ENCODE peak calls at places on chromosomes 1 and 21, in six cellular contexts. K is breast epithelium; Y is left ventricle myocardium inferior; L is CD4-positive, CD25-positive, alpha-beta regulatory T cell; N is psoas muscle; V is tibial artery. W is an unnamed sample.

GRCh38 chr1:66271904-66272254 is 262.1 kb upstream of the SGIP1 start:
- DNase-seq in K (no peak), Y (peak; percentile 70), L (no peak), N (peak; percentile 67), V (peak; percentile 60), W (no peak)

GRCh38 chr1:58881471-58881994 is 97.7 kb upstream of the JUN start:
- DNase-seq in K (no peak), Y (no peak), L (no peak), N (peak; percentile 73), V (peak; percentile 69), W (peak; percentile 40)

GRCh38 chr1:8763888-8764287 is 53.6 kb downstream of the RERE start:
- DNase-seq in K (no peak), Y (no peak), L (no peak), N (no peak), V (no peak), W (no peak)

GRCh38 chr21:41375875-41376274 is 14.0 kb downstream of the MX2 start:
- DNase-seq in K (no peak), Y (no peak), L (no peak), N (no peak), V (no peak), W (no peak)

GRCh38 chr1:206588492-206588891 is 23.8 kb downstream of the EIF2D start:
- DNase-seq in K (no peak), Y (no peak), L (no peak), N (no peak), V (no peak), W (no peak)

GRCh38 chr1:83024251-83024767 is 974.6 kb downstream of the TTLL7 start:
- DNase-seq in K (no peak), Y (no peak), L (no peak), N (no peak), V (no peak), W (no peak)

GRCh38 chr21:17660862-17661261 is 48.2 kb upstream of the BTG3 start:
- DNase-seq in K (no peak), Y (no peak), L (no peak), N (no peak), V (no peak), W (no peak)

GRCh38 chr1:37471345-37472231 is 2.8 kb upstream of the ZC3H12A start:
- DNase-seq in K (peak; percentile 75), Y (peak; percentile 69), L (no peak), N (peak; percentile 84), V (peak; percentile 85), W (peak; percentile 64)

GRCh38 chr1:109185357-109185756 is 28.4 kb upstream of the SARS1 start:
- DNase-seq in K (peak; percentile 65), Y (no peak), L (no peak), N (no peak), V (no peak), W (no peak)

GRCh38 chr1:153271711-153272110 is 12.2 kb downstream of the LORICRIN start:
- DNase-seq in K (no peak), Y (no peak), L (no peak), N (no peak), V (no peak), W (no peak)

GRCh38 chr1:98794196-98794886 is 132.8 kb downstream of the SNX7 start:
- DNase-seq in K (no peak), Y (no peak), L (peak; percentile 74), N (no peak), V (peak; percentile 23), W (no peak)

GRCh38 chr1:212981025-212981495 is 30.7 kb downstream of the VASH2 start:
- DNase-seq in K (peak; percentile 75), Y (peak; percentile 53), L (no peak), N (peak; percentile 37), V (no peak), W (no peak)

GRCh38 chr1:10033359-10033845 is 644 bp downstream of the UBE4B start:
- DNase-seq in K (no peak), Y (no peak), L (no peak), N (no peak), V (peak; percentile 21), W (no peak)

DNA sequence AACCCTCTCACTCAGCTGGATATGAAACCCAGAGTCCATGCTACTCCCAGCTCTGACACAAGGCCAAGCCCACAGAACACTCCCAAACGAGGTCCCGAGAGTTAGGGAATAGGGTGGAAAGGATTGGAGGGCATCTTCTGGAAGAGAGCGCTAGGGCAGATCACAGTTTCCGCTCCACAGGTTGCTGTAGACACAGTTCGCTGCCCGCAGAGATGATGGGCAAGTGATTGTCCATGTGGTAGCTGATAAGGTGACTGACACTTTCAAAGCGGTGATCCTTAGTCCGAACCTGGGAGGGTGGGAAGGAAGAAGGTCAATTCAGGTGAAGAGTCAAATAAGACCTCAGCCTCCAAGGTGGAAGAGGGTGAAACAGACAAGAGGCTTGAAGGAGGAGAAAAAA is 2.1 kb upstream of the PYGO2 start:
- DNase-seq in K (no peak), Y (no peak), L (no peak), N (peak; percentile 4), V (no peak), W (no peak)
- H3K27ac ChIP-seq in K (no peak overlapping the region), Y (no peak overlapping the region), L (no peak overlapping the region), N (peak overlapping the region; percentile 23), V (no peak overlapping the region), W (no peak overlapping the region)

DNA sequence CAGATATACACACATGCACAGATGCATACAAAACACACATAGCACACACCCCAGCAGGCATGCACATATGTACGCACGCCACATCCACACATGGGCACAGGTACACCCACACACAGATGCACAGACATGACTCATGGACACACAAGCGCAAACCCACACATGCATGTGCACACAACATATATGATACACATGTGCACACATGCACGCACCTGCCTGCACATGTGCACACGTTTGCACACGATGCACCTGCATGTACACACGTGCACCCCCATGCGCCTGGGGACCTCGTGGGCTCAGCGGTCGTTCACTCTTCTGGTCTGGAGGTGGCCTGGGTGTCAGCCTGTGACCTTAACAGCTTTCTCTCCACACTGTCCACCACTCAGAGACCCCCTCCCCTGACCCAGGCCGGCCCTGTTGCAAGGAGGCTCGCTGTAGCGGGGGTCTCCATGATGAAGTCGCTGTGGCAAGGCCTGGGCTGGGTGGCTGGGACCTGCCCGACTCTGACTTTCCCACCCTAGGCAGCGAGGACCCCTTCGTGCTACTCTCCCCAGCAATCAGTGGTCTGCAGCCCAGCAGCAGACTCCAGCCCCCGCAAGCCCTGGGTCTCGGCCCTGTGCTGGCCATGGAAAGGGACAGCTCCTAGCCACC is 92.1 kb upstream of the TTC34 start:
- DNase-seq in K (no peak), Y (no peak), L (no peak), N (no peak), V (no peak), W (no peak)
- H3K9me3 ChIP-seq in K (no peaks in the 10 kb centered on the region), Y (no peaks in the 10 kb centered on the region), L (no peaks in the 10 kb centered on the region), N (no peaks in the 10 kb centered on the region), V (no peaks in the 10 kb centered on the region), W (no peaks in the 10 kb centered on the region)

GRCh38 chr1:226679853-226680516 is 59.1 kb downstream of the ITPKB start:
- DNase-seq in K (peak; percentile 64), Y (peak; percentile 90), L (peak; percentile 72), N (peak; percentile 85), V (peak; percentile 88), W (no peak)
- H3K4me1 ChIP-seq in K (peaks cover 17% of the 10 kb centered on the region), Y (peaks cover 100% of the 10 kb centered on the region), L (peaks cover 98% of the 10 kb centered on the region), N (peaks cover 78% of the 10 kb centered on the region), V (peaks cover 4% of the 10 kb centered on the region), W (peaks cover 67% of the 10 kb centered on the region)

DNA sequence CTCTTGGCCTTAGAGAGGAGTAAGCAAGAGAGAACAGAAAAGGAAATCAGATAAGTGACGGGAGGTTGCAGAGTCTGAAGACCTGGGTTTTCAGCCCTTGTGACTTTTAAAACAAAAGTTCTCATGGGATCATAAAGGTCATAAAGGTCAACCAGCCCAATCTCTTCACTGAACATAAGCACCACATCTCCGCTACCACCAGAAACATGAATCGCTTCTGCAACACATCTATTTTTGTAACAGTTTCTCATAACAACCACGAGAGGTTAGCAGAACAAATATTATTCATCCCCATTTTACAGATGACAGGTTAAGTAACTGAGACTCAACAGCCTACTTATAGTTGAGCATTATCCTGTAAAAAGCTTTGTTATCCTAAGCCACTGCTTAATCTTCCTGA is 5.9 kb downstream of the TRAPPC3 start:
- DNase-seq in K (no peak), Y (no peak), L (no peak), N (no peak), V (no peak), W (no peak)
- H3K27ac ChIP-seq in K (no peak overlapping the region), Y (peak overlapping the region; percentile 9), L (no peak overlapping the region), N (peak overlapping the region; percentile 57), V (peak overlapping the region; percentile 44), W (peak overlapping the region; percentile 3)

GRCh38 chr1:106181866-106182265 is 874.6 kb upstream of the PRMT6 start:
- DNase-seq in K (no peak), Y (no peak), L (no peak), N (no peak), V (no peak), W (no peak)

GRCh38 chr1:106189780-106190179 is 866.7 kb upstream of the PRMT6 start:
- DNase-seq in K (no peak), Y (no peak), L (no peak), N (no peak), V (no peak), W (no peak)

DNA sequence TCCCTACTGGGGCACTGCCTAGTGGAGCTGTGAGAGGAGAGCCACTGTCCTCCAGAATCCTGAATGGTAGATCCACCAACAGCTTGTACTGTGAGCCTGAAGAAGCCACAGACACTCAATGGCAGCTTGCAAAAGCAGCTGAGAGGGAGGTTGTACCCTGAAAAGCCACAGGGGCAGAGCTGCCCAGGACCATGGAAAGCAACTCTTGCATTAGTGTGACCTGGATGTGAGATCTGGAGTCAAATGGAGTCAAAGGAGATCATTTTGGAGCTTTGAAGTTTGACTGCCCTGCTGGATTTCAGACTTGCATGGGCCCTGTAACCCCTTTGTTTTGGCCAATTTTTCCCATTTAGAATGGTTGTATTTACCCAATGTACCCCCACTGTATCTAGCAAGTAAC is 871.4 kb upstream of the PRMT6 start:
- DNase-seq in K (no peak), Y (no peak), L (no peak), N (no peak), V (no peak), W (no peak)
- H3K9me3 ChIP-seq in K (peaks cover 15% of the 10 kb centered on the region), Y (peaks cover 43% of the 10 kb centered on the region), L (peaks cover 6% of the 10 kb centered on the region), N (no peaks in the 10 kb centered on the region), V (no peaks in the 10 kb centered on the region), W (no peaks in the 10 kb centered on the region)

DNA sequence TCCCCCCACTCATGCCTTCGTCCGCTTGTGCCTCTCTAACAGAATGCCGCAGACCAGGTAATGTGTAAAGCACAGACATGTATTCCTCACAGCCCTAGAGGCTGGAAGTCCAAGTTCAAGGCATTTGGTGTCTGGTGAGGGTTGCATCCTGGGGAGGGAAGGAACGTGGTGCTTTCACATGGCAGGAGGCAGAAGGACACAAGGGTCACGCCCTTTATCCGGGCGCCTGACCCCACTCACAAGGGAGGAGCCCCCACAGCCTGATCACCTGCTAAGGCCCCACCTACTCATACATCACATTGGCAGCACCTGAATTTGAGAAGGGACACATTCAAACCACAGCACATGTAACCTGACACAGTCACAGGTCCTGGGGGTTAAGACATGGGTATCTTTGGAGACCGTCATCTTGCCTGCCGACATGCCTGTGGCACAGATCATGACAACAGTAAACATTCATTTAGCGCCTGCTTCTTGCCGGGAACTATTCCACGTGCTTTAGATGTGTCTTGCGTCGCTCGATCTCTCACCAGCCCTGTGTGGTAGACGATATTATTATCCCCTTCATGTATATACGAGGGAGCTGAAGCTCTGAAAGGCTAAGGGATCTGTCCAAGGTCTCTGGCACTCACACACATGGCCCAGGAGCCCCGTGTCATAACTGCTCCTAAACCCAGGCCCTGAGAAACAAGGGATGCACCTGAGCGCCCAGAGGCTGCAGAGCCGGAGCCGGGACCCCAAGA is 235.6 kb downstream of the NPHP4 start:
- DNase-seq in K (peak; percentile 28), Y (no peak), L (no peak), N (no peak), V (no peak), W (no peak)
- H3K4me1 ChIP-seq in K (no peaks in the 10 kb centered on the region), Y (peaks cover 16% of the 10 kb centered on the region), L (no peaks in the 10 kb centered on the region), N (no peaks in the 10 kb centered on the region), V (no peaks in the 10 kb centered on the region), W (no peaks in the 10 kb centered on the region)

W was measured in thoracic aorta.